ENCODE peak calls at places on chromosomes 2 and 18, in eight cellular contexts. One of them, this sample, is unnamed. For H3K9me3, the result is how much of the 10 kb centered on the place peaks cover.

GRCh38 chr2:42844901-42845685 is 52.7 kb upstream of the HAAO start:
- DNase-seq in pancreas: no peak
- DNase-seq in CD4-positive, alpha-beta memory T cell: no peak
- DNase-seq in adrenal gland: no peak
- DNase-seq in stomach: no peak
- DNase-seq in WERI-Rb-1: no peak
- DNase-seq in naive thymus-derived CD4-positive, alpha-beta T cell: no peak
- DNase-seq in HCT116: no peak
- DNase-seq in this sample: no peak

GRCh38 chr2:76599732-76600368 is 889.1 kb upstream of the GCFC2 start:
- DNase-seq in pancreas: peak
- DNase-seq in CD4-positive, alpha-beta memory T cell: no peak
- DNase-seq in adrenal gland: peak
- DNase-seq in stomach: peak
- DNase-seq in WERI-Rb-1: peak
- DNase-seq in naive thymus-derived CD4-positive, alpha-beta T cell: no peak
- DNase-seq in HCT116: peak
- DNase-seq in this sample: peak

GRCh38 chr2:120238728-120239487 is 13.7 kb upstream of the RALB start:
- DNase-seq in pancreas: no peak
- DNase-seq in CD4-positive, alpha-beta memory T cell: no peak
- DNase-seq in adrenal gland: peak
- DNase-seq in stomach: peak
- DNase-seq in WERI-Rb-1: no peak
- DNase-seq in naive thymus-derived CD4-positive, alpha-beta T cell: no peak
- DNase-seq in HCT116: peak
- DNase-seq in this sample: no peak

GRCh38 chr18:44915213-44915612 is 234.5 kb downstream of the SETBP1 start:
- DNase-seq in pancreas: no peak
- DNase-seq in CD4-positive, alpha-beta memory T cell: no peak
- DNase-seq in adrenal gland: no peak
- DNase-seq in stomach: no peak
- DNase-seq in WERI-Rb-1: no peak
- DNase-seq in naive thymus-derived CD4-positive, alpha-beta T cell: no peak
- DNase-seq in HCT116: no peak
- DNase-seq in this sample: no peak

GRCh38 chr18:61619783-61620182 is 273.0 kb downstream of the RNF152 start:
- DNase-seq in pancreas: no peak
- DNase-seq in CD4-positive, alpha-beta memory T cell: no peak
- DNase-seq in adrenal gland: no peak
- DNase-seq in stomach: no peak
- DNase-seq in WERI-Rb-1: no peak
- DNase-seq in naive thymus-derived CD4-positive, alpha-beta T cell: no peak
- DNase-seq in HCT116: no peak
- DNase-seq in this sample: no peak

GRCh38 chr2:11710210-11710609 is 36.2 kb upstream of the LPIN1 start:
- DNase-seq in pancreas: no peak
- DNase-seq in CD4-positive, alpha-beta memory T cell: no peak
- DNase-seq in adrenal gland: peak
- DNase-seq in stomach: no peak
- DNase-seq in WERI-Rb-1: no peak
- DNase-seq in naive thymus-derived CD4-positive, alpha-beta T cell: no peak
- DNase-seq in HCT116: no peak
- DNase-seq in this sample: no peak

GRCh38 chr2:54329482-54330225 is 73.6 kb upstream of the TSPYL6 start:
- DNase-seq in pancreas: no peak
- DNase-seq in CD4-positive, alpha-beta memory T cell: no peak
- DNase-seq in adrenal gland: no peak
- DNase-seq in stomach: no peak
- DNase-seq in WERI-Rb-1: peak
- DNase-seq in naive thymus-derived CD4-positive, alpha-beta T cell: no peak
- DNase-seq in HCT116: no peak
- DNase-seq in this sample: no peak

GRCh38 chr2:67825476-67825875 is 237.3 kb downstream of the C1D start:
- DNase-seq in pancreas: no peak
- DNase-seq in CD4-positive, alpha-beta memory T cell: no peak
- DNase-seq in adrenal gland: no peak
- DNase-seq in stomach: no peak
- DNase-seq in WERI-Rb-1: no peak
- DNase-seq in naive thymus-derived CD4-positive, alpha-beta T cell: no peak
- DNase-seq in HCT116: no peak
- DNase-seq in this sample: no peak

GRCh38 chr2:48943436-48943835 is 187.9 kb upstream of the LHCGR start:
- DNase-seq in pancreas: no peak
- DNase-seq in CD4-positive, alpha-beta memory T cell: no peak
- DNase-seq in adrenal gland: no peak
- DNase-seq in stomach: no peak
- DNase-seq in WERI-Rb-1: no peak
- DNase-seq in naive thymus-derived CD4-positive, alpha-beta T cell: no peak
- DNase-seq in HCT116: no peak
- DNase-seq in this sample: no peak

GRCh38 chr18:77039196-77040140 is 93.1 kb downstream of the MBP start:
- DNase-seq in pancreas: no peak
- DNase-seq in CD4-positive, alpha-beta memory T cell: no peak
- DNase-seq in adrenal gland: no peak
- DNase-seq in stomach: no peak
- DNase-seq in WERI-Rb-1: no peak
- DNase-seq in naive thymus-derived CD4-positive, alpha-beta T cell: no peak
- DNase-seq in HCT116: no peak
- DNase-seq in this sample: no peak

GRCh38 chr2:3134026-3134571 is 243.5 kb downstream of the EIPR1 start:
- DNase-seq in pancreas: no peak
- DNase-seq in CD4-positive, alpha-beta memory T cell: no peak
- DNase-seq in adrenal gland: no peak
- DNase-seq in stomach: peak
- DNase-seq in WERI-Rb-1: no peak
- DNase-seq in naive thymus-derived CD4-positive, alpha-beta T cell: no peak
- DNase-seq in HCT116: no peak
- DNase-seq in this sample: no peak

GRCh38 chr2:64313311-64313710 is 140.7 kb upstream of the LGALSL start:
- DNase-seq in pancreas: no peak
- DNase-seq in CD4-positive, alpha-beta memory T cell: no peak
- DNase-seq in adrenal gland: no peak
- DNase-seq in stomach: no peak
- DNase-seq in WERI-Rb-1: no peak
- DNase-seq in naive thymus-derived CD4-positive, alpha-beta T cell: no peak
- DNase-seq in HCT116: no peak
- DNase-seq in this sample: no peak

GRCh38 chr2:242058116-242058680 is 188.7 kb downstream of the RTP5 start:
- DNase-seq in pancreas: no peak
- DNase-seq in CD4-positive, alpha-beta memory T cell: no peak
- DNase-seq in adrenal gland: no peak
- DNase-seq in stomach: no peak
- DNase-seq in WERI-Rb-1: no peak
- DNase-seq in naive thymus-derived CD4-positive, alpha-beta T cell: no peak
- DNase-seq in HCT116: no peak
- DNase-seq in this sample: no peak

GRCh38 chr2:70785137-70785911 is 5.1 kb downstream of the FIGLA start:
- DNase-seq in pancreas: no peak
- DNase-seq in CD4-positive, alpha-beta memory T cell: no peak
- DNase-seq in adrenal gland: no peak
- DNase-seq in stomach: no peak
- DNase-seq in WERI-Rb-1: peak
- DNase-seq in naive thymus-derived CD4-positive, alpha-beta T cell: peak
- DNase-seq in HCT116: peak
- DNase-seq in this sample: no peak

GRCh38 chr2:122236152-122236892 is 480.9 kb downstream of the TSN start:
- DNase-seq in pancreas: peak
- DNase-seq in CD4-positive, alpha-beta memory T cell: no peak
- DNase-seq in adrenal gland: peak
- DNase-seq in stomach: no peak
- DNase-seq in WERI-Rb-1: peak
- DNase-seq in naive thymus-derived CD4-positive, alpha-beta T cell: no peak
- DNase-seq in HCT116: no peak
- DNase-seq in this sample: no peak

GRCh38 chr2:95334916-95335641 is 37.9 kb downstream of the KCNIP3 start:
- DNase-seq in pancreas: no peak
- DNase-seq in CD4-positive, alpha-beta memory T cell: no peak
- DNase-seq in adrenal gland: no peak
- DNase-seq in stomach: no peak
- DNase-seq in WERI-Rb-1: no peak
- DNase-seq in naive thymus-derived CD4-positive, alpha-beta T cell: no peak
- DNase-seq in HCT116: no peak
- DNase-seq in this sample: no peak

GRCh38 chr18:24259869-24260662 is 121.2 kb downstream of the CABYR start:
- DNase-seq in pancreas: no peak
- DNase-seq in CD4-positive, alpha-beta memory T cell: no peak
- DNase-seq in adrenal gland: no peak
- DNase-seq in stomach: no peak
- DNase-seq in WERI-Rb-1: no peak
- DNase-seq in naive thymus-derived CD4-positive, alpha-beta T cell: no peak
- DNase-seq in HCT116: no peak
- DNase-seq in this sample: no peak

GRCh38 chr2:15700610-15701325 is 109.1 kb downstream of the DDX1 start:
- DNase-seq in pancreas: no peak
- DNase-seq in CD4-positive, alpha-beta memory T cell: no peak
- DNase-seq in adrenal gland: no peak
- DNase-seq in stomach: no peak
- DNase-seq in WERI-Rb-1: no peak
- DNase-seq in naive thymus-derived CD4-positive, alpha-beta T cell: no peak
- DNase-seq in HCT116: no peak
- DNase-seq in this sample: no peak

GRCh38 chr2:15702452-15702851 is 110.8 kb downstream of the DDX1 start:
- DNase-seq in pancreas: no peak
- DNase-seq in CD4-positive, alpha-beta memory T cell: no peak
- DNase-seq in adrenal gland: no peak
- DNase-seq in stomach: no peak
- DNase-seq in WERI-Rb-1: no peak
- DNase-seq in naive thymus-derived CD4-positive, alpha-beta T cell: no peak
- DNase-seq in HCT116: no peak
- DNase-seq in this sample: no peak

GRCh38 chr2:15701991-15702390 is 110.3 kb downstream of the DDX1 start:
- DNase-seq in pancreas: no peak
- DNase-seq in CD4-positive, alpha-beta memory T cell: no peak
- DNase-seq in adrenal gland: no peak
- DNase-seq in stomach: no peak
- DNase-seq in WERI-Rb-1: no peak
- DNase-seq in naive thymus-derived CD4-positive, alpha-beta T cell: no peak
- DNase-seq in HCT116: no peak
- DNase-seq in this sample: no peak

GRCh38 chr2:15701326-15701907 is 109.7 kb downstream of the DDX1 start:
- DNase-seq in pancreas: no peak
- DNase-seq in CD4-positive, alpha-beta memory T cell: no peak
- DNase-seq in adrenal gland: no peak
- DNase-seq in stomach: no peak
- DNase-seq in WERI-Rb-1: no peak
- DNase-seq in naive thymus-derived CD4-positive, alpha-beta T cell: no peak
- DNase-seq in HCT116: no peak
- DNase-seq in this sample: no peak

DNA sequence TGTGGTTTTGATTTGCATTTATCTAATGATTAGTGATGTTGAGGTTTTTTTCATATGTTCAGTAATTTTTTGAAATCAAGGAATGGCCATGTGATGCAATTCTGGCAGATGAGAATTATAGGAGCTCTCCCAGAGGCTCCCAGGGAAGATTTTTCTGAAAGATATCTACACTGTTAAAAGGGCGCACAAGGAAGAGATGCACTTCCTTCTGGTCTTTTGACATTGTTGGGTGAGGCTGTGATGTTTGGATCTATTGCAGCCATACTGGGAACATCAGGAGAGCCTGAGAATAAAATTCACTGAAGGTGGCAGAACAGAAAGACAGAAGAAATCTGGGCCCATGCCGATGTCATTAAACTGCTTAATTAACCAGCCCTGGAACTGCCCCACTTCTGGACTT is 108.5 kb downstream of the DDX1 start:
- DNase-seq in pancreas: no peak
- DNase-seq in CD4-positive, alpha-beta memory T cell: no peak
- DNase-seq in adrenal gland: no peak
- DNase-seq in stomach: no peak
- DNase-seq in WERI-Rb-1: no peak
- DNase-seq in naive thymus-derived CD4-positive, alpha-beta T cell: no peak
- DNase-seq in HCT116: no peak
- DNase-seq in this sample: no peak
- H3K27ac ChIP-seq in pancreas: no peak
- H3K27ac ChIP-seq in CD4-positive, alpha-beta memory T cell: no peak
- H3K27ac ChIP-seq in adrenal gland: no peak
- H3K27ac ChIP-seq in stomach: no peak
- H3K27ac ChIP-seq in WERI-Rb-1: no peak
- H3K27ac ChIP-seq in naive thymus-derived CD4-positive, alpha-beta T cell: no peak
- H3K27ac ChIP-seq in HCT116: no peak
- H3K27ac ChIP-seq in this sample: no peak

DNA sequence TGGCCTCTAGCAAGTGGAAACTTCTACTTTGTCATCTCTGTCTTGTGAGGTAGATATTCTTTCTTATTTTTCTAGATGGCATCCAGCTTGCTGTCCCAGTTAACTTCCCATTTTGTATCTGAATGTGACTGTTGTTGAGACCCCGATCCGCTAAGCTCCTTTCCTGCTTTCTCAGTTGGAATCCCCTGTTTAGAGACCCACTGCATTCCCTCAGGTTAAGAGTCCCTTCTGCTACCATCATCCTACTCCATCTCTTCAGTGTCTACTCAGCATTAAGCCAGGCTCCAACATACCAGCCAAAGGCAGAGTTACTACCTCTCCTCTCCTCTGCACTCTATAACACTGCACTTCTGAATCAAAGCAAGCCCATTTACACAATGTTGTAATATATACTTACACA is 1300.4 kb upstream of the CHAC2 start:
- DNase-seq in pancreas: no peak
- DNase-seq in CD4-positive, alpha-beta memory T cell: no peak
- DNase-seq in adrenal gland: no peak
- DNase-seq in stomach: no peak
- DNase-seq in WERI-Rb-1: no peak
- DNase-seq in naive thymus-derived CD4-positive, alpha-beta T cell: no peak
- DNase-seq in HCT116: no peak
- DNase-seq in this sample: no peak
- H3K9me3 ChIP-seq in pancreas: under half
- H3K9me3 ChIP-seq in CD4-positive, alpha-beta memory T cell: under half
- H3K9me3 ChIP-seq in adrenal gland: under half
- H3K9me3 ChIP-seq in stomach: under half
- H3K9me3 ChIP-seq in WERI-Rb-1: under half
- H3K9me3 ChIP-seq in naive thymus-derived CD4-positive, alpha-beta T cell: under half
- H3K9me3 ChIP-seq in HCT116: under half
- H3K9me3 ChIP-seq in this sample: under half

GRCh38 chr2:201403904-201404303 is 46.8 kb upstream of the FLACC1 start:
- DNase-seq in pancreas: no peak
- DNase-seq in CD4-positive, alpha-beta memory T cell: no peak
- DNase-seq in adrenal gland: no peak
- DNase-seq in stomach: no peak
- DNase-seq in WERI-Rb-1: no peak
- DNase-seq in naive thymus-derived CD4-positive, alpha-beta T cell: no peak
- DNase-seq in HCT116: no peak
- DNase-seq in this sample: peak
- H3K27ac ChIP-seq in pancreas: no peak
- H3K27ac ChIP-seq in CD4-positive, alpha-beta memory T cell: no peak
- H3K27ac ChIP-seq in adrenal gland: peak
- H3K27ac ChIP-seq in stomach: no peak
- H3K27ac ChIP-seq in WERI-Rb-1: no peak
- H3K27ac ChIP-seq in naive thymus-derived CD4-positive, alpha-beta T cell: no peak
- H3K27ac ChIP-seq in HCT116: no peak
- H3K27ac ChIP-seq in this sample: peak

DNA sequence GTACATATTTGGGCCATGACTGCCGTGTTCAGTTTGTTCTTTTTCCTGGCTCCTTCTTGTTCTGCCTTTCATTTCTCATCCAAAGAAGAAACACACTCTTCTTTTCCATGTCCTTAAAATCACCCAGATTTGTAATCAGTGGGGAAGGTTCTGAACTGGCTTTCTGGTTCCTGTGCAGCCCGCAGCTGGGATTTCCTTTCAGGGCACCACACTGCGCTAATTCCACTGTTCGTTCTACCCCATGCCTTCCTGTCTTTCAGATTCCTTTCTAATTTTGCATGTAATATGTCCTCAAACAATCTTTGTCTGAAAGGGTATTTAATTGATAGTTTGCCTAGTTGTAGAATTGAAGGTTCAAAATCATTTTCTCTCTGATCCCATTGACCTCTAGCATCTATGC is 94.1 kb downstream of the HS1BP3 start:
- DNase-seq in pancreas: no peak
- DNase-seq in CD4-positive, alpha-beta memory T cell: no peak
- DNase-seq in adrenal gland: no peak
- DNase-seq in stomach: no peak
- DNase-seq in WERI-Rb-1: no peak
- DNase-seq in naive thymus-derived CD4-positive, alpha-beta T cell: no peak
- DNase-seq in HCT116: no peak
- DNase-seq in this sample: no peak
- H3K9me3 ChIP-seq in pancreas: under half
- H3K9me3 ChIP-seq in CD4-positive, alpha-beta memory T cell: under half
- H3K9me3 ChIP-seq in adrenal gland: under half
- H3K9me3 ChIP-seq in stomach: under half
- H3K9me3 ChIP-seq in WERI-Rb-1: under half
- H3K9me3 ChIP-seq in naive thymus-derived CD4-positive, alpha-beta T cell: under half
- H3K9me3 ChIP-seq in HCT116: under half
- H3K9me3 ChIP-seq in this sample: under half

This sample was measured in SK-N-MC.